ENCODE peak calls at places on chromosomes 3 and 15, in nine cellular contexts. W is stomach; B is AG09309; K is lower lobe of right lung; U is neural crest cell; R is CD8-positive, alpha-beta T cell; S is GM23338; O is foreskin fibroblast; M is breast epithelium. F is an unnamed sample.

GRCh38 chr3:196996454-196997265 is 28.0 kb upstream of the PIGZ start:
- DNase-seq in W (no peak), B (no peak), K (no peak), U (no peak), R (no peak), S (no peak), O (no peak), M (no peak), F (no peak)

GRCh38 chr15:69880616-69881309 is 217.0 kb downstream of the TLE3 start:
- DNase-seq in W (no peak), B (no peak), K (no peak), U (no peak), R (no peak), S (no peak), O (no peak), M (no peak), F (no peak)

GRCh38 chr3:113274425-113274824 is 63.1 kb downstream of the BOC start:
- DNase-seq in W (no peak), B (no peak), K (no peak), U (no peak), R (no peak), S (no peak), O (no peak), M (no peak), F (no peak)

GRCh38 chr15:98518823-98519561 is 129.3 kb upstream of the IGF1R start:
- DNase-seq in W (peak), B (peak), K (no peak), U (peak), R (peak), S (peak), O (peak), M (no peak), F (peak)

GRCh38 chr3:3145831-3146230 is 19.1 kb downstream of the TRNT1 start:
- DNase-seq in W (no peak), B (no peak), K (no peak), U (no peak), R (no peak), S (no peak), O (no peak), M (no peak), F (no peak)

GRCh38 chr3:29412117-29412516 is 131.2 kb downstream of the RBMS3 start:
- DNase-seq in W (no peak), B (no peak), K (no peak), U (no peak), R (no peak), S (no peak), O (no peak), M (no peak), F (no peak)

GRCh38 chr3:61288446-61288845 is 37.2 kb upstream of the FHIT start:
- DNase-seq in W (no peak), B (no peak), K (no peak), U (no peak), R (no peak), S (no peak), O (no peak), M (no peak), F (no peak)

GRCh38 chr3:77529522-77529921 is 489.6 kb downstream of the ROBO2 start:
- DNase-seq in W (no peak), B (no peak), K (no peak), U (no peak), R (no peak), S (no peak), O (no peak), M (no peak), F (no peak)

GRCh38 chr3:9067352-9067975 is 104.2 kb upstream of the RAD18 start:
- DNase-seq in W (peak), B (peak), K (no peak), U (peak), R (no peak), S (peak), O (peak), M (no peak), F (no peak)

GRCh38 chr3:99678023-99678422 is 39.6 kb downstream of the COL8A1 start:
- DNase-seq in W (no peak), B (peak), K (no peak), U (no peak), R (no peak), S (no peak), O (peak), M (no peak), F (no peak)

GRCh38 chr3:135758961-135759360 is 206.6 kb upstream of the PPP2R3A start:
- DNase-seq in W (no peak), B (no peak), K (no peak), U (no peak), R (no peak), S (no peak), O (no peak), M (no peak), F (no peak)

GRCh38 chr3:50279255-50280016 is 549 bp downstream of the LSMEM2 start:
- DNase-seq in W (no peak), B (no peak), K (no peak), U (no peak), R (no peak), S (no peak), O (no peak), M (no peak), F (no peak)

GRCh38 chr15:67134577-67135492 is 69.4 kb downstream of the SMAD3 start:
- DNase-seq in W (no peak), B (no peak), K (no peak), U (no peak), R (peak), S (no peak), O (no peak), M (no peak), F (no peak)

GRCh38 chr3:188526057-188526456 is 372.1 kb downstream of the LPP start:
- DNase-seq in W (no peak), B (no peak), K (peak), U (no peak), R (no peak), S (no peak), O (no peak), M (no peak), F (no peak)

GRCh38 chr15:93358171-93359036 is 269.4 kb upstream of the RGMA start:
- DNase-seq in W (no peak), B (no peak), K (no peak), U (no peak), R (no peak), S (peak), O (no peak), M (no peak), F (no peak)

GRCh38 chr3:186110975-186111974 is 2.4 kb upstream of the ETV5 start:
- DNase-seq in W (no peak), B (no peak), K (no peak), U (no peak), R (no peak), S (no peak), O (no peak), M (no peak), F (no peak)

GRCh38 chr15:66587749-66588148 is 22.0 kb upstream of the LCTL start:
- DNase-seq in W (no peak), B (no peak), K (no peak), U (no peak), R (no peak), S (no peak), O (no peak), M (no peak), F (no peak)

GRCh38 chr3:16945330-16945729 is 60.6 kb downstream of the PLCL2 start:
- DNase-seq in W (no peak), B (no peak), K (no peak), U (no peak), R (no peak), S (no peak), O (peak), M (no peak), F (no peak)

GRCh38 chr3:135865085-135865484 is 100.4 kb upstream of the PPP2R3A start:
- DNase-seq in W (no peak), B (no peak), K (no peak), U (no peak), R (no peak), S (no peak), O (peak), M (no peak), F (no peak)

GRCh38 chr15:45157974-45158373 is 28.2 kb downstream of the DUOX1 start:
- DNase-seq in W (no peak), B (peak), K (no peak), U (no peak), R (no peak), S (peak), O (peak), M (no peak), F (no peak)

GRCh38 chr15:30940359-30940758 is 36.6 kb downstream of the FAN1 start:
- DNase-seq in W (peak), B (no peak), K (no peak), U (no peak), R (no peak), S (no peak), O (no peak), M (no peak), F (no peak)

GRCh38 chr3:119809249-119810017 is 27.5 kb downstream of the NR1I2 start:
- DNase-seq in W (no peak), B (no peak), K (no peak), U (no peak), R (no peak), S (peak), O (no peak), M (no peak), F (no peak)

GRCh38 chr3:186589856-186590579 is 19.5 kb downstream of the DNAJB11 start:
- DNase-seq in W (no peak), B (no peak), K (no peak), U (no peak), R (no peak), S (no peak), O (peak), M (no peak), F (no peak)

GRCh38 chr15:60903221-60903620 is 325.9 kb downstream of the RORA start:
- DNase-seq in W (no peak), B (no peak), K (no peak), U (no peak), R (no peak), S (no peak), O (no peak), M (no peak), F (no peak)

GRCh38 chr15:60908888-60909287 is 320.2 kb downstream of the RORA start:
- DNase-seq in W (no peak), B (no peak), K (no peak), U (no peak), R (no peak), S (no peak), O (no peak), M (no peak), F (no peak)

GRCh38 chr15:60906275-60906674 is 322.8 kb downstream of the RORA start:
- DNase-seq in W (no peak), B (no peak), K (no peak), U (no peak), R (no peak), S (no peak), O (no peak), M (no peak), F (no peak)

GRCh38 chr15:60907233-60907947 is 321.7 kb downstream of the RORA start:
- DNase-seq in W (no peak), B (no peak), K (no peak), U (no peak), R (no peak), S (no peak), O (no peak), M (no peak), F (no peak)

GRCh38 chr15:60905587-60905986 is 323.5 kb downstream of the RORA start:
- DNase-seq in W (no peak), B (no peak), K (no peak), U (no peak), R (peak), S (peak), O (no peak), M (no peak), F (no peak)
- TF ChIP-seq CTCF in W (no peak), B (no peak), K (no peak), U (no peak), R (no peak), S (peak), O (no peak), M (no peak), F (peak)

GRCh38 chr3:169604568-169604967 is 58.9 kb downstream of the MECOM start:
- DNase-seq in W (no peak), B (no peak), K (no peak), U (no peak), R (no peak), S (peak), O (no peak), M (no peak), F (no peak)
- TF ChIP-seq CTCF in W (no peak), B (no peak), K (no peak), U (no peak), R (no peak), S (peak), O (peak), M (no peak), F (no peak)

GRCh38 chr3:128619146-128619890 is 31.3 kb downstream of the RPN1 start:
- DNase-seq in W (no peak), B (peak), K (no peak), U (no peak), R (no peak), S (no peak), O (peak), M (no peak), F (no peak)

GRCh38 chr3:128617270-128617556 is 33.4 kb downstream of the RPN1 start:
- DNase-seq in W (no peak), B (no peak), K (no peak), U (no peak), R (no peak), S (no peak), O (no peak), M (no peak), F (no peak)

GRCh38 chr3:128618398-128618726 is 32.3 kb downstream of the RPN1 start:
- DNase-seq in W (no peak), B (no peak), K (no peak), U (no peak), R (no peak), S (no peak), O (no peak), M (no peak), F (no peak)

GRCh38 chr3:128616516-128617269 is 33.9 kb downstream of the RPN1 start:
- DNase-seq in W (no peak), B (no peak), K (no peak), U (no peak), R (no peak), S (no peak), O (no peak), M (peak), F (no peak)

DNA sequence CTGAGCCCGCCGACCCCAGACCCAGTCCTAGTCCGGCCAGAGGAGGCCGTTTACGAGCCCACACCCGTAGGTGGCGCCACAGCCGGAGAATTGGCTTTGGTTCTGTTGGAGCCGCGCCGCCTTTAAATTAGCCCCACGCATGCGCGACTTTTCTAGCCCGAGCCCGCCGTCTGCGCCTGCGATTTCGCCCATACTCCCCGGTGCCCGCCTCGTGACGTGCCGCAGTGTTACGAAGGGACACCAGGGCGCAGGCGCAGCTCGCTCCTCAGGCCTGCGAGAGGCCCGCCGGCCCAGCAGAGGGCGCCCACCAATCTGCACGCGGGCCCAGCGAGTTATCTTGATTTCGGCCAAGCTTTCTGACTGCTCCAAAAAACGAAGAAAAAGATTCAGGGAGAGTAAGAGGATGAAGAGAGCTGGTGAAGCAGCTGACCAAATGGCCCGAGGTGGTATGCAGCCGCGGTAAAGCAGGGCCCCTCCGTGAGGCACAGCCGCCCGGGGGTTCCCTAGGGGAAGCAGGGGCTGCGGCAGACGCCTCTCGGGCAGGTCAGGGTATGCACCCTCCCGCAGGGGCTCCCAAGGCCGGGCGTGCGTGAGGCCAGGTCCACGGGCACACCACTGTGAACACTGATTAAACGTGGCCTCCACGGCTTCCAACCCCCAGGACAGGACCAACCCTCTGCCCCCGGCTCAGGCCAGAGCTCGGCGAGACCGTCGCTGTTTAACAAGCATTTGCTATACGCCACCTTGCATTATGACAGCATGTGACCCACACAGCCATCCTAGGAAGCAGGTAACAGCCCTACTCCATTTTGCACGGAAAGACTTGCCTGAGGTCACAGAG is 32.8 kb downstream of the RPN1 start:
- DNase-seq in W (peak), B (peak), K (peak), U (peak), R (peak), S (peak), O (peak), M (peak), F (peak)
- TF ChIP-seq CTCF in W (peak), B (peak), K (peak), U (peak), R (peak), S (peak), O (peak), M (peak), F (peak)

GRCh38 chr3:32176989-32177701 is 61.3 kb upstream of the CMTM8 start:
- DNase-seq in W (peak), B (peak), K (no peak), U (peak), R (peak), S (peak), O (peak), M (no peak), F (no peak)

GRCh38 chr3:32172420-32172819 is 66.0 kb downstream of the GPD1L start:
- DNase-seq in W (no peak), B (no peak), K (no peak), U (no peak), R (no peak), S (no peak), O (no peak), M (no peak), F (no peak)

GRCh38 chr3:32177702-32178198 is 60.7 kb upstream of the CMTM8 start:
- DNase-seq in W (peak), B (peak), K (no peak), U (peak), R (peak), S (peak), O (peak), M (no peak), F (no peak)

GRCh38 chr3:32180151-32180850 is 58.2 kb upstream of the CMTM8 start:
- DNase-seq in W (no peak), B (no peak), K (no peak), U (no peak), R (no peak), S (no peak), O (no peak), M (no peak), F (no peak)

GRCh38 chr3:32175607-32176197 is 62.8 kb upstream of the CMTM8 start:
- DNase-seq in W (peak), B (peak), K (no peak), U (peak), R (peak), S (peak), O (peak), M (no peak), F (no peak)
- TF ChIP-seq CTCF in W (peak), B (peak), K (peak), U (peak), R (peak), S (peak), O (peak), M (peak), F (peak)

DNA sequence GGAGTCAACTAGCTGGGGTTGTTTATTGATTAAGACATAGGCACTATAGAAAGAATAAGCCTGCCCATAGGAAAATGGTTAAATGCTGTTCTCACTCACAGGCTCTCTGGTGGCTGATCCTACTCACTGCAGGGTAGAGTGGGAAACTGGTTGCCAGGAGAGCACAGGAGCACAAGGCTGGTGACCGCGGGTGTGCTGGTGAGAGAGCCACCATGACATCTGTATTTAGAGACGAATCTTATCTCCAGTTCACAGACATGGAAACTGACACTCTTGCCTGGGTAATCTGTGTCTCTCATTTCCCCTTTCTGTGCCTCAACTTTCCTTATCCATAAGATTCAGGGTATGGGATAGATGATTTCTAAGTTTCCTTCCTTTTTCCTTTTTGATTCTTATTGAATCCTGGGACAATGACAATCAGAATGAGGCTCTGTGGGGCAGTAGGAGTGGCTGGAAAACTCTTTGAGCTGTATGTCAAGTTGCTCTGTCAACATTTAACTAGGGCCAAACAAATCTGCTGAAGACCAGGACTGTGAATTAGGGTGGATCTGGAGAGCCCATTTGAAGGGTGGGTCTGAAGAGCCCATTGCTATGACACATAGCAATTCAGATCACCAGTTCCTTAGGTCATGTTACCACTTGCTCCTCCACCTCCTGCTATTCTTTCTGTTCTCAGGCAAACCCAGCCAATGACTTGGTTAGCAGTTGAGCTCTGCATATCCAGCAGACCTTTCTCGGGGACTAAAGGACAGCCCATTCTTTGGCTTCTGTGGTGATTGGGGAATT is 286.1 kb upstream of the TBL1XR1 start:
- DNase-seq in W (no peak), B (no peak), K (no peak), U (no peak), R (no peak), S (peak), O (no peak), M (no peak), F (no peak)
- TF ChIP-seq CTCF in W (peak), B (no peak), K (no peak), U (peak), R (no peak), S (peak), O (no peak), M (no peak), F (peak)

GRCh38 chr3:12922299-12922698 is 80.9 kb upstream of the RPL32 start:
- DNase-seq in W (no peak), B (no peak), K (no peak), U (no peak), R (no peak), S (no peak), O (no peak), M (no peak), F (no peak)

GRCh38 chr3:12921736-12922135 is 80.4 kb upstream of the RPL32 start:
- DNase-seq in W (no peak), B (no peak), K (no peak), U (no peak), R (no peak), S (no peak), O (no peak), M (no peak), F (no peak)

GRCh38 chr3:12924437-12924836 is 83.1 kb upstream of the RPL32 start:
- DNase-seq in W (no peak), B (no peak), K (no peak), U (no peak), R (no peak), S (no peak), O (no peak), M (no peak), F (no peak)

GRCh38 chr3:12920967-12921366 is 79.6 kb upstream of the RPL32 start:
- DNase-seq in W (no peak), B (no peak), K (no peak), U (no peak), R (no peak), S (no peak), O (no peak), M (no peak), F (no peak)

GRCh38 chr3:12922881-12923431 is 81.6 kb upstream of the RPL32 start:
- DNase-seq in W (no peak), B (no peak), K (no peak), U (no peak), R (no peak), S (no peak), O (no peak), M (no peak), F (no peak)
- TF ChIP-seq CTCF in W (no peak), B (no peak), K (no peak), U (no peak), R (no peak), S (no peak), O (no peak), M (no peak), F (no peak)

GRCh38 chr3:84958495-84959469 is at the start of gene CADM2:
- DNase-seq in W (peak), B (peak), K (peak), U (peak), R (peak), S (peak), O (peak), M (peak), F (peak)
- TF ChIP-seq CTCF in W (peak), B (no peak), K (no peak), U (peak), R (no peak), S (peak), O (no peak), M (no peak), F (peak)

GRCh38 chr3:12961007-12961725 is 112.1 kb downstream of the IQSEC1 start:
- DNase-seq in W (no peak), B (no peak), K (no peak), U (no peak), R (no peak), S (no peak), O (no peak), M (no peak), F (no peak)
- TF ChIP-seq CTCF in W (no peak), B (no peak), K (no peak), U (no peak), R (no peak), S (no peak), O (no peak), M (no peak), F (no peak)

GRCh38 chr3:10555263-10555662 is 49.9 kb upstream of the ATP2B2 start:
- DNase-seq in W (no peak), B (no peak), K (no peak), U (no peak), R (no peak), S (no peak), O (no peak), M (peak), F (peak)
- TF ChIP-seq CTCF in W (no peak), B (no peak), K (no peak), U (no peak), R (no peak), S (no peak), O (no peak), M (no peak), F (no peak)

GRCh38 chr3:158918008-158918407 is 116.2 kb downstream of the MFSD1 start:
- DNase-seq in W (peak), B (peak), K (no peak), U (peak), R (no peak), S (peak), O (peak), M (no peak), F (no peak)
- TF ChIP-seq CTCF in W (peak), B (peak), K (peak), U (peak), R (no peak), S (peak), O (peak), M (peak), F (peak)